ENCODE peak calls at places on chromosomes 13 and 19, in six cellular contexts. Z is SJCRH30, Y is gastrocnemius medialis, M is mesenchymal stem cell, U is coronary artery, P is brain microvascular endothelial cell. N is an unnamed sample.

GRCh38 chr19:11480927-11481776 is at the start of gene ELAVL3:
- DNase-seq in M (peak), Y (no peak), P (no peak), Z (no peak), U (no peak), N (no peak)

GRCh38 chr19:43525836-43526771 is 897 bp downstream of the ETHE1 start:
- DNase-seq in Z (no peak), Y (no peak), U (peak), P (no peak), M (peak), N (peak)

GRCh38 chr13:50645092-50645491 is 198.4 kb downstream of the DLEU7 start:
- DNase-seq in P (peak), Z (no peak), M (no peak), U (no peak), Y (no peak), N (no peak)

GRCh38 chr19:2491130-2491801 is 15.3 kb downstream of the GADD45B start:
- DNase-seq in Y (peak), M (peak), U (no peak), P (peak), Z (peak), N (no peak)

GRCh38 chr19:45781282-45782161 is 768 bp downstream of the DMPK start:
- DNase-seq in Y (peak), U (no peak), Z (peak), P (no peak), M (no peak), N (peak)

GRCh38 chr13:31545616-31546015 is 193.7 kb upstream of the RXFP2 start:
- DNase-seq in M (no peak), U (no peak), P (no peak), Z (no peak), Y (no peak), N (no peak)

GRCh38 chr13:99995503-99996176 is 14.1 kb downstream of the ZIC2 start:
- DNase-seq in P (no peak), M (peak), Y (no peak), Z (no peak), U (no peak), N (no peak)

GRCh38 chr19:31894451-31894850 is 451.0 kb upstream of the ZNF507 start:
- DNase-seq in U (no peak), P (no peak), Y (no peak), Z (no peak), M (no peak), N (no peak)

GRCh38 chr13:35470671-35471465 is 5.6 kb downstream of the MAB21L1 start:
- DNase-seq in M (peak), U (no peak), P (peak), Y (peak), Z (peak), N (no peak)

GRCh38 chr13:66305960-66306617 is 924.0 kb downstream of the PCDH9 start:
- DNase-seq in U (no peak), Z (no peak), M (no peak), Y (no peak), P (no peak), N (no peak)

GRCh38 chr13:68378294-68378693 is 1148.2 kb upstream of the PCDH9 start:
- DNase-seq in Z (no peak), P (no peak), U (no peak), Y (no peak), M (no peak), N (no peak)

GRCh38 chr13:23436680-23437079 is 3.2 kb upstream of the SACS start:
- DNase-seq in M (no peak), P (no peak), Z (no peak), Y (no peak), U (no peak), N (no peak)

GRCh38 chr19:18294467-18294864 is 13.0 kb upstream of the JUND start:
- DNase-seq in U (no peak), P (no peak), Z (peak), Y (no peak), M (no peak), N (no peak)

GRCh38 chr13:110361365-110361911 is 54.4 kb downstream of the COL4A2 start:
- DNase-seq in Z (no peak), P (peak), M (peak), Y (peak), U (peak), N (peak)

GRCh38 chr19:45087531-45087930 is 5.4 kb upstream of the PPP1R37 start:
- DNase-seq in Y (no peak), Z (no peak), M (no peak), P (no peak), U (no peak), N (no peak)

GRCh38 chr13:43786766-43787517 is at the start of gene ENOX1:
- DNase-seq in Y (peak), Z (peak), P (peak), U (no peak), M (peak), N (peak)

GRCh38 chr19:10137751-10138682 is 18.3 kb upstream of the EIF3G start:
- DNase-seq in U (no peak), Z (no peak), M (no peak), Y (no peak), P (no peak), N (no peak)
- H3K27ac ChIP-seq in U (no peak), Z (no peak), M (no peak), Y (no peak), P (no peak), N (no peak)

DNA sequence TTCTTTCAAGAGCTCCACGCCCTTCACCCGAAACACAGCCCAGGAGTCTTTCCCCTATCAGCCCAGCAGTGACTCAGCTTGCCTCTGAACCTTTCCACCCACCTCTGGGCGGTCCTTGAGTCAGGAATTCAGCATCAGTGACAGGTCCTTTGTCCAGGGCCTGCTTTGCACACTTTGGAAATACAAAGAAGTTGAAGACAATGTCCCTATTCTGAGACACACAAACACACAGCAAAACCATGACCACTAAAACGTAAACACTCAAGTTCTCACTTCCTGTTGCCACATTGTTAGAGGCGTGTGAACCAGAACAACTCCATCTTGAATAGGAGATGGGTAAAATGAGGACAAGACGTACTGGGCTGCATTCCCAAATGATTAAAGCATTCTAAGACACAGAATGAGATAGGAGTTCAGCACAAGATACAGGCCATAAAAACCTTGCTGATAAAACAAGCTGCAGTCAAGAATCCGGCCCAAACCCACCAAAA is 49.3 kb upstream of the ATP12A start:
- DNase-seq in Y (no peak), P (peak), Z (no peak), U (no peak), M (peak), N (no peak)
- H3K27ac ChIP-seq in Y (no peak), P (no peak), Z (no peak), U (no peak), M (no peak), N (no peak)

GRCh38 chr19:55179570-55180484 is at the start of gene SYT5:
- DNase-seq in P (no peak), Y (no peak), M (no peak), U (no peak), Z (no peak), N (no peak)
- H3K27ac ChIP-seq in P (peak), Y (no peak), M (no peak), U (no peak), Z (no peak), N (no peak)

DNA sequence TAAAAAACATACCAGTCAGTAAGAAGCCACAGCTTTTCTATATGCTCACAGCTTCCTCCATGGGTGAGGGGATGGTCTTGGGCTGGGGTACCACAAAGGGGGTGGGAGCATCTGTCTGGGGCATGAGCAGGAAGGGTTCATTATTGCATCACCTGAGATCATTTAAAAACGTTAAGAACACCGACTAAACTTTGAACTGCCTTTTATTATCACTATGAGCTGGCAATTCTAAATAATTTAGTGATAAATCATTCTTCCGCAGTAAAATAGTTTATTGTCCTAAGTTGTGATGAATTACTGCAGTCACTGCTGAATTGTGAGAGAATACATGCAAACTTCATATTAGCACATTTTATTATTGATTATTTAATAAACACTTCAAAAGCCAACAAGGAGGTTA is 71.6 kb downstream of the KL start:
- DNase-seq in Y (no peak), M (no peak), U (no peak), Z (no peak), P (no peak), N (no peak)
- H3K27ac ChIP-seq in Y (no peak), M (no peak), U (no peak), Z (no peak), P (peak), N (no peak)